ENCODE peak calls at places on chromosomes 13 and 19, in six cellular contexts. Z is transverse colon, J is HCT116, Q is Peyer's patch, P is uterus, Y is ovary. W is an unnamed sample. For H3K4me1, the result is how much of the 10 kb centered on the place peaks cover.

GRCh38 chr19:46217476-46217875 is 12.1 kb upstream of the IGFL1 start:
- DNase-seq in Q (no peak), Y (no peak), Z (no peak), J (no peak), P (no peak), W (no peak)

GRCh38 chr13:99981115-99982020 is at the start of gene ZIC2:
- DNase-seq in Q (no peak), Y (no peak), Z (no peak), J (peak), P (no peak), W (no peak)

GRCh38 chr13:63696055-63696454 is 2280.4 kb upstream of the PCDH20 start:
- DNase-seq in P (no peak), Y (no peak), J (no peak), Z (no peak), Q (no peak), W (no peak)

GRCh38 chr19:51497666-51498065 is 3.9 kb downstream of the SIGLEC12 start:
- DNase-seq in Q (no peak), Y (no peak), J (no peak), Z (no peak), P (no peak), W (no peak)

GRCh38 chr13:74194856-74195255 is 60.7 kb upstream of the KLF12 start:
- DNase-seq in J (no peak), Z (no peak), Q (no peak), Y (no peak), P (no peak), W (no peak)

GRCh38 chr19:2132731-2133490 is 18.5 kb downstream of the AP3D1 start:
- DNase-seq in Q (no peak), Y (no peak), Z (no peak), J (no peak), P (no peak), W (no peak)

GRCh38 chr13:42355118-42355840 is 83.3 kb downstream of the AKAP11 start:
- DNase-seq in J (no peak), Q (no peak), P (no peak), Y (no peak), Z (no peak), W (no peak)

GRCh38 chr19:1608414-1609391 is 3.4 kb upstream of the UQCR11 start:
- DNase-seq in Y (no peak), P (no peak), Z (no peak), J (no peak), Q (peak), W (no peak)

GRCh38 chr13:39536274-39536673 is 66.7 kb downstream of the LHFPL6 start:
- DNase-seq in Z (no peak), Q (no peak), J (no peak), P (no peak), Y (no peak), W (no peak)

GRCh38 chr13:105048685-105049084 is 1486.8 kb downstream of the EFNB2 start:
- DNase-seq in J (no peak), Y (no peak), P (no peak), Q (no peak), Z (no peak), W (no peak)

GRCh38 chr13:42420304-42420703 is 148.4 kb downstream of the AKAP11 start:
- DNase-seq in Q (no peak), P (no peak), Y (no peak), Z (no peak), J (no peak), W (no peak)

GRCh38 chr19:2820112-2820702 is 539 bp downstream of the ZNF554 start:
- DNase-seq in Z (peak), Y (peak), P (no peak), J (no peak), Q (no peak), W (no peak)

GRCh38 chr19:49609499-49610092 is 18.6 kb downstream of the PRR12 start:
- DNase-seq in Z (no peak), J (no peak), Y (no peak), Q (no peak), P (no peak), W (no peak)

GRCh38 chr13:59643239-59643865 is 520.4 kb downstream of the DIAPH3 start:
- DNase-seq in Q (no peak), P (no peak), Z (no peak), Y (no peak), J (no peak), W (no peak)

GRCh38 chr13:112193463-112194166 is 126.7 kb downstream of the SOX1 start:
- DNase-seq in Y (no peak), Q (no peak), J (no peak), Z (no peak), P (no peak), W (peak)

GRCh38 chr13:114078501-114079451 is 53.6 kb downstream of the RASA3 start:
- DNase-seq in Z (peak), J (no peak), Y (peak), Q (peak), P (peak), W (peak)

GRCh38 chr13:31945202-31945978 is 86.2 kb upstream of the FRY start:
- DNase-seq in Z (peak), P (peak), J (no peak), Q (peak), Y (peak), W (peak)

GRCh38 chr19:50203281-50204080 is at the start of gene MYH14:
- DNase-seq in Q (peak), Y (peak), Z (peak), J (peak), P (peak), W (peak)

GRCh38 chr13:85724554-85725432 is 74.4 kb downstream of the SLITRK6 start:
- DNase-seq in Z (no peak), Y (no peak), J (no peak), P (no peak), Q (no peak), W (no peak)

GRCh38 chr13:106275441-106276032 is 259.9 kb downstream of the EFNB2 start:
- DNase-seq in Q (no peak), P (no peak), J (no peak), Z (no peak), Y (no peak), W (no peak)

GRCh38 chr19:15381429-15381828 is 1.8 kb upstream of the AKAP8 start:
- DNase-seq in Y (no peak), Q (no peak), Z (no peak), J (no peak), P (no peak), W (no peak)

GRCh38 chr19:11256189-11256588 is 6.1 kb downstream of the DOCK6 start:
- DNase-seq in P (no peak), Z (no peak), Q (no peak), Y (peak), J (no peak), W (peak)

GRCh38 chr19:496333-496634 is at the start of gene MADCAM1:
- DNase-seq in Z (no peak), J (no peak), Y (no peak), P (no peak), Q (no peak), W (no peak)

GRCh38 chr13:82815791-82816190 is 1066.5 kb downstream of the SLITRK1 start:
- DNase-seq in Z (no peak), P (no peak), Y (no peak), J (no peak), Q (no peak), W (no peak)

GRCh38 chr19:18264956-18265610 is 9.2 kb downstream of the IQCN start:
- DNase-seq in Q (no peak), J (no peak), Z (no peak), Y (peak), P (peak), W (no peak)

GRCh38 chr19:56170261-56170660 is 5.5 kb upstream of the GALP start:
- DNase-seq in Q (peak), J (no peak), P (no peak), Z (no peak), Y (no peak), W (no peak)

GRCh38 chr19:7337380-7338194 is 11.2 kb upstream of the ARHGEF18 start:
- DNase-seq in Q (peak), Z (peak), J (no peak), P (no peak), Y (no peak), W (peak)

GRCh38 chr13:21676611-21677021 is 5.7 kb downstream of the FGF9 start:
- DNase-seq in Q (peak), J (no peak), Y (no peak), P (no peak), Z (peak), W (peak)

GRCh38 chr19:11168568-11168967 is 13.0 kb upstream of the SPC24 start:
- DNase-seq in Z (no peak), Q (no peak), J (peak), P (no peak), Y (no peak), W (no peak)

GRCh38 chr19:48746738-48747575 is at the start of gene IZUMO1:
- DNase-seq in Z (peak), J (peak), Q (peak), P (peak), Y (peak), W (peak)

GRCh38 chr13:92843549-92843948 is 383.1 kb upstream of the GPC6 start:
- DNase-seq in Q (no peak), Y (no peak), P (no peak), J (no peak), Z (no peak), W (no peak)

GRCh38 chr19:16899566-16900075 is 10.8 kb downstream of the F2RL3 start:
- DNase-seq in J (peak), Q (peak), Y (no peak), Z (peak), P (no peak), W (no peak)

GRCh38 chr19:47994209-47994802 is at the start of gene ELSPBP1:
- DNase-seq in P (no peak), Z (no peak), Q (no peak), Y (no peak), J (no peak), W (no peak)

GRCh38 chr19:4986056-4986455 is 17.1 kb downstream of the KDM4B start:
- DNase-seq in Y (no peak), J (no peak), Z (no peak), P (no peak), Q (no peak), W (no peak)

GRCh38 chr13:111516712-111517640 is 196.5 kb downstream of the TEX29 start:
- DNase-seq in Q (peak), P (no peak), Y (no peak), J (no peak), Z (no peak), W (no peak)

GRCh38 chr19:35433448-35433847 is 14.6 kb upstream of the FFAR2 start:
- DNase-seq in P (no peak), Z (no peak), Y (no peak), J (no peak), Q (no peak), W (no peak)

GRCh38 chr19:53977429-53977990 is 13.9 kb upstream of the CACNG6 start:
- DNase-seq in Q (peak), Z (peak), Y (peak), P (peak), J (peak), W (peak)

GRCh38 chr19:16000024-16000687 is 51.3 kb downstream of the OR10H4 start:
- DNase-seq in P (no peak), J (no peak), Y (no peak), Z (no peak), Q (no peak), W (no peak)

GRCh38 chr13:62085337-62085736 is 669.7 kb upstream of the PCDH20 start:
- DNase-seq in J (no peak), P (no peak), Z (no peak), Q (no peak), Y (no peak), W (no peak)

GRCh38 chr13:97727991-97728390 is 225.5 kb upstream of the IPO5 start:
- DNase-seq in Z (no peak), J (no peak), Y (no peak), P (no peak), Q (no peak), W (no peak)
- H3K27ac ChIP-seq in Z (no peak), J (no peak), Y (no peak), P (no peak), Q (no peak), W (no peak)

GRCh38 chr19:8397746-8398721 is 7.9 kb downstream of the RAB11B start:
- DNase-seq in P (no peak), J (no peak), Y (no peak), Q (no peak), Z (no peak), W (no peak)
- H3K4me1 ChIP-seq in P (under half), J (under half), Y (under half), Q (under half), Z (under half), W (under half)

DNA sequence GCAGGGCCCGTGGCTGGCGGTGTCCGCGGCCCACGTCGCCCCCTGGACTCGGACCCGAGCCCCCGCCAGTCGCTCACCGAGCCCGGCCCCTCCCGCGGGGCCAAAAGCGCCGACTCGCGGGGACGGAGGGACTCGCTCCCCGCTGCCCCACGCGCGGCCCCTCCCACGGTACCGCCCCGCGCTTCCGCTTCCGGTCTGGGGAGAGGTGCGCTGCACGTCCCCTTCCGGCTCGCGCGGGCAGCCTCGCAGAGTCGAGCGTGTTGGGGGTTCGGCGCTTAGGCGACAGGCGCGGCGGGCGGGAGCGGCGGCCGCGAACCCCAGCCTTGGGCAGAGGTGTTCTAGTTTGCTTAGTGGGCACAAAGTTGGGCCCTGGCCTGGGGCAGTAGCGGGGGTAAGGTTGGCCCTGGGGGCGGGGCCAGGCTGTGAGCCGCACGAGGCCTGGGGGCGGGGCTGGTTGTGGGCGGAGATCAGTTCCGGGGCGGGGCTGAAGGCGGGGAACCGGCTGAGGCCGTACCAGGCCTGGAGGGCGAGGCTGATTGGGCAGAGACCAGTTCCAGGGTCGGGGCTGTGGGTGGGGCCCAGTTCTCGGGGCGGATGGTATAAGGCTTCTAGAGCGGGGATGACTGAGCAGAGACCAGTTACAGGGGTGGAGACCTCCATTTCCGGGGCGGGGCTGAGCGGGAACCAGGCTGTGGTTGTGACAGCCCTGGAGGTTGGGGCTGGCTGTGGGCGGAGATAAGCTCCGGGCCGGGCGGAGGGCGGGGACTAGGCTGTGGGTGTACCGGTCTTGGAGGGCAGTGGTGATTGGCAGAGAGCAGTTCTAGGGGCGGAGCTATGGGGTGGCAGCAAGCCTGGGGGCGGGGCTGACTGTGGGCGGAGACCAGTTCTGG is at the start of the genes MBD3L1 and ZNF558:
- DNase-seq in P (peak), J (peak), Y (peak), Q (peak), Z (peak), W (peak)
- TF ChIP-seq POLR2A in P (peak), J (peak), Y (peak), Q (peak), Z (peak), W (peak)

DNA sequence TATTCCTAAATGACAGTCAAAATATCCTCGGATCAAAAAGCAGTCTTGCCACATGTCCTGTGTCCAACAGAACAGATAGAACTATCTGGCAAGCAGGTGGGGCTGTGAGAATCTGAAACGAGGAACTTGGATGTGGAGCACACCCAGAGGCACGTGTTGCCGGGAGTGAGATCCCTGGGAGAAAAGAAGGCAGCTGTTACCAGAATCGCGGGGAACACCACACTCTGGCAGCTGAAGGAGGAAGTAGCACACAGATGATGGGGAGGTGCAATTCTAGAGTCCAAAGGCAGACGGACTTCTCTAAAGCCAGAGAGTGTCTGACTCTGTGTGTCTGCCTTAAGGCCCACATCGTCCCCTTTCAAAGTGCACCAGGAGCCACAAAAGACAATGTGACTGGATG is 22.3 kb downstream of the SLC7A1 start:
- DNase-seq in Z (peak), P (no peak), Y (peak), Q (peak), J (no peak), W (peak)
- H3K27ac ChIP-seq in Z (peak), P (no peak), Y (no peak), Q (peak), J (no peak), W (no peak)